ENCODE peak calls at places on chromosomes 3 and 15, in ten cellular contexts. M, P, V, X, U, I, T, Z, C and D are unnamed samples.

GRCh38 chr3:194283218-194284006 is 67.7 kb downstream of the CPN2 start:
- DNase-seq in M (no peak), P (no peak), V (no peak), X (peak), U (no peak), I (peak), T (no peak), Z (no peak), C (no peak), D (no peak)

GRCh38 chr3:183285318-183285717 is 32.3 kb downstream of the B3GNT5 start:
- DNase-seq in M (no peak), P (no peak), V (no peak), X (no peak), U (peak), I (no peak), T (no peak), Z (no peak), C (no peak), D (no peak)

GRCh38 chr3:123618768-123619484 is 34.1 kb upstream of the HACD2 start:
- DNase-seq in M (no peak), P (no peak), V (peak), X (peak), U (peak), I (no peak), T (no peak), Z (no peak), C (peak), D (peak)

GRCh38 chr3:193389335-193389734 is 10.8 kb upstream of the ATP13A5 start:
- DNase-seq in M (no peak), P (no peak), V (no peak), X (no peak), U (no peak), I (no peak), T (no peak), Z (no peak), C (no peak), D (no peak)

GRCh38 chr3:142237891-142238290 is 12.5 kb upstream of the GK5 start:
- DNase-seq in M (no peak), P (no peak), V (no peak), X (no peak), U (peak), I (no peak), T (no peak), Z (no peak), C (no peak), D (no peak)

GRCh38 chr3:142976621-142977398 is 13.3 kb upstream of the PAQR9 start:
- DNase-seq in M (no peak), P (no peak), V (peak), X (peak), U (peak), I (no peak), T (no peak), Z (no peak), C (peak), D (peak)

GRCh38 chr15:71811752-71812735 is 1.7 kb downstream of the NR2E3 start:
- DNase-seq in M (no peak), P (no peak), V (no peak), X (no peak), U (no peak), I (no peak), T (no peak), Z (no peak), C (peak), D (no peak)

GRCh38 chr3:126433496-126434263 is 39.0 kb downstream of the CFAP100 start:
- DNase-seq in M (no peak), P (no peak), V (no peak), X (peak), U (no peak), I (no peak), T (no peak), Z (no peak), C (no peak), D (no peak)

GRCh38 chr3:113166357-113166718 is 45.0 kb upstream of the BOC start:
- DNase-seq in M (no peak), P (no peak), V (no peak), X (no peak), U (no peak), I (no peak), T (no peak), Z (no peak), C (no peak), D (no peak)

GRCh38 chr3:56323986-56324420 is 144.3 kb downstream of the ERC2 start:
- DNase-seq in M (no peak), P (no peak), V (no peak), X (no peak), U (peak), I (no peak), T (no peak), Z (no peak), C (no peak), D (peak)

GRCh38 chr3:54045416-54045815 is 76.9 kb upstream of the CACNA2D3 start:
- DNase-seq in M (no peak), P (no peak), V (no peak), X (no peak), U (peak), I (no peak), T (no peak), Z (no peak), C (no peak), D (no peak)

GRCh38 chr15:82045179-82045891 is 483 bp downstream of the MEX3B start:
- DNase-seq in M (peak), P (no peak), V (peak), X (peak), U (peak), I (peak), T (peak), Z (no peak), C (no peak), D (peak)

GRCh38 chr3:51974963-51975856 is at the start of gene ABHD14A:
- DNase-seq in M (peak), P (peak), V (peak), X (peak), U (peak), I (no peak), T (peak), Z (peak), C (peak), D (peak)

GRCh38 chr3:37987315-37987697 is 3.3 kb upstream of the VILL start:
- DNase-seq in M (no peak), P (no peak), V (peak), X (peak), U (no peak), I (peak), T (no peak), Z (no peak), C (no peak), D (no peak)

GRCh38 chr3:10744098-10744465 is 71.9 kb upstream of the SLC6A11 start:
- DNase-seq in M (no peak), P (no peak), V (no peak), X (no peak), U (no peak), I (no peak), T (no peak), Z (no peak), C (no peak), D (no peak)

GRCh38 chr15:66701422-66702034 is 508 bp upstream of the SMAD6 start:
- DNase-seq in M (peak), P (no peak), V (no peak), X (peak), U (peak), I (no peak), T (peak), Z (no peak), C (no peak), D (no peak)

GRCh38 chr3:99218468-99218867 is 317.0 kb upstream of the DCBLD2 start:
- DNase-seq in M (no peak), P (no peak), V (no peak), X (no peak), U (no peak), I (no peak), T (no peak), Z (no peak), C (no peak), D (no peak)